ENCODE peak calls at places on chromosomes 1 and 21, in nine cellular contexts. S is heart left ventricle, Y is keratinocyte, J is lower lobe of right lung, T is lung, O is hepatocyte, K is substantia nigra, Q is GM23338, H is brain microvascular endothelial cell. L is an unnamed sample.

GRCh38 chr1:156479093-156480014 is 21.2 kb downstream of the MEF2D start:
- DNase-seq in J (no peak), O (no peak), K (no peak), Y (no peak), S (no peak), T (no peak), H (no peak), Q (no peak), L (no peak)

GRCh38 chr1:40241372-40241771 is 6.4 kb upstream of the TMCO2 start:
- DNase-seq in S (no peak), H (no peak), J (no peak), Y (no peak), K (no peak), Q (no peak), T (no peak), O (no peak), L (no peak)

GRCh38 chr1:115084902-115085505 is 4.3 kb downstream of the TSPAN2 start:
- DNase-seq in J (no peak), O (no peak), S (peak), T (no peak), Y (no peak), K (no peak), H (no peak), Q (no peak), L (no peak)

GRCh38 chr1:64967381-64967780 is 1.0 kb upstream of the JAK1 start:
- DNase-seq in O (no peak), J (no peak), K (no peak), T (no peak), S (no peak), H (no peak), Q (no peak), Y (no peak), L (no peak)

GRCh38 chr1:183792300-183792699 is 12.6 kb upstream of the RGL1 start:
- DNase-seq in Q (no peak), J (no peak), O (no peak), Y (no peak), T (no peak), K (no peak), H (no peak), S (no peak), L (no peak)

GRCh38 chr1:5765997-5766913 is 226.0 kb downstream of the NPHP4 start:
- DNase-seq in Q (no peak), Y (no peak), T (no peak), O (no peak), S (no peak), H (no peak), K (no peak), J (no peak), L (no peak)

GRCh38 chr1:228343211-228343661 is 63.4 kb downstream of the TRIM11 start:
- DNase-seq in O (no peak), Y (no peak), T (no peak), Q (no peak), J (peak), H (no peak), S (no peak), K (no peak), L (no peak)

GRCh38 chr1:157575744-157576143 is 22.1 kb downstream of the FCRL4 start:
- DNase-seq in H (no peak), J (no peak), Q (no peak), Y (no peak), K (no peak), T (no peak), S (no peak), O (no peak), L (no peak)

GRCh38 chr1:39213511-39214002 is 9.1 kb downstream of the MACF1 start:
- DNase-seq in S (no peak), K (no peak), T (no peak), H (peak), Q (no peak), J (no peak), O (peak), Y (no peak), L (no peak)

GRCh38 chr1:209886219-209886536 is 51.8 kb upstream of the SYT14 start:
- DNase-seq in Y (no peak), J (no peak), S (no peak), H (no peak), K (no peak), T (no peak), Q (no peak), O (no peak), L (no peak)

GRCh38 chr1:176605151-176605550 is 142.2 kb downstream of the PAPPA2 start:
- DNase-seq in H (no peak), T (no peak), Q (no peak), O (no peak), K (no peak), Y (no peak), S (no peak), J (no peak), L (no peak)

GRCh38 chr21:34970566-34970965 is 78.5 kb downstream of the RUNX1 start:
- DNase-seq in Y (no peak), S (no peak), K (no peak), T (no peak), O (no peak), Q (no peak), H (no peak), J (no peak), L (no peak)

GRCh38 chr1:150268342-150268705 is 492 bp downstream of the APH1A start:
- DNase-seq in S (peak), T (no peak), H (no peak), Q (no peak), Y (no peak), K (no peak), J (peak), O (peak), L (peak)

GRCh38 chr1:104780470-104781078 is 1030.9 kb downstream of the AMY1C start:
- DNase-seq in S (no peak), O (peak), Q (peak), J (no peak), T (no peak), H (peak), Y (no peak), K (no peak), L (no peak)

GRCh38 chr21:33362044-33362555 is 37.3 kb downstream of the IFNAR1 start:
- DNase-seq in Y (no peak), J (no peak), O (peak), S (no peak), T (peak), K (no peak), H (no peak), Q (peak), L (no peak)

GRCh38 chr1:210332719-210333398 is 4.2 kb downstream of the HHAT start:
- DNase-seq in S (no peak), K (no peak), J (no peak), O (no peak), Q (no peak), T (no peak), H (no peak), Y (no peak), L (no peak)

GRCh38 chr1:157775101-157775870 is 1.6 kb downstream of the FCRL2 start:
- DNase-seq in J (no peak), O (no peak), S (no peak), Y (no peak), H (no peak), K (no peak), T (no peak), Q (no peak), L (no peak)

GRCh38 chr1:183287191-183287675 is 101.2 kb downstream of the LAMC2 start:
- DNase-seq in Q (no peak), H (peak), K (no peak), J (no peak), S (peak), T (no peak), O (peak), Y (no peak), L (no peak)

GRCh38 chr1:166167395-166167922 is 658 bp upstream of the FAM78B start:
- DNase-seq in J (no peak), S (no peak), Y (no peak), H (no peak), Q (peak), T (no peak), O (no peak), K (no peak), L (no peak)

GRCh38 chr1:23159963-23160877 is 8.4 kb downstream of the LUZP1 start:
- DNase-seq in S (no peak), Q (no peak), T (no peak), H (no peak), Y (no peak), K (no peak), O (peak), J (no peak), L (no peak)

GRCh38 chr1:178362784-178363183 is 134.0 kb downstream of the CLEC20A start:
- DNase-seq in Q (no peak), S (no peak), Y (no peak), J (no peak), O (no peak), K (no peak), H (peak), T (no peak), L (no peak)

GRCh38 chr1:178713270-178713669 is 11.8 kb upstream of the RALGPS2 start:
- DNase-seq in H (no peak), Y (no peak), O (no peak), Q (no peak), T (no peak), K (no peak), S (no peak), J (no peak), L (no peak)

GRCh38 chr21:32367158-32367557 is 25.7 kb downstream of the URB1 start:
- DNase-seq in T (no peak), O (no peak), Y (no peak), H (no peak), S (no peak), K (no peak), J (no peak), Q (no peak), L (no peak)

GRCh38 chr1:204085876-204086275 is 13.0 kb downstream of the SOX13 start:
- DNase-seq in H (no peak), Y (no peak), Q (no peak), O (no peak), J (no peak), S (no peak), K (no peak), T (no peak), L (no peak)

GRCh38 chr1:236018885-236019453 is 45.9 kb downstream of the NID1 start:
- DNase-seq in O (peak), S (peak), J (no peak), H (no peak), Q (no peak), T (peak), Y (no peak), K (no peak), L (no peak)

GRCh38 chr21:44767834-44768831 is 33.5 kb downstream of the UBE2G2 start:
- DNase-seq in Q (peak), T (no peak), O (no peak), Y (no peak), H (no peak), S (no peak), K (no peak), J (no peak), L (no peak)

GRCh38 chr1:244234009-244234643 is 183.0 kb downstream of the ZBTB18 start:
- DNase-seq in Y (no peak), J (no peak), T (no peak), K (no peak), Q (peak), S (no peak), O (no peak), H (no peak), L (no peak)

GRCh38 chr1:202101182-202101581 is 21.5 kb upstream of the GPR37L1 start:
- DNase-seq in T (no peak), J (no peak), S (no peak), O (no peak), Q (no peak), K (no peak), Y (no peak), H (no peak), L (no peak)

GRCh38 chr1:236615399-236616148 is 11.3 kb upstream of the HEATR1 start:
- DNase-seq in T (no peak), H (no peak), J (no peak), Y (no peak), Q (no peak), K (no peak), S (no peak), O (no peak), L (no peak)

GRCh38 chr21:44443891-44444285 is 11.4 kb upstream of the LRRC3 start:
- DNase-seq in H (no peak), Y (no peak), O (no peak), J (peak), Q (no peak), S (no peak), K (no peak), T (no peak), L (no peak)

GRCh38 chr21:37253991-37254390 is 13.1 kb downstream of the VPS26C start:
- DNase-seq in O (no peak), T (no peak), J (no peak), Q (no peak), K (no peak), Y (no peak), H (no peak), S (no peak), L (no peak)

GRCh38 chr21:45104560-45104959 is 30.2 kb downstream of the ADARB1 start:
- DNase-seq in O (no peak), H (no peak), T (no peak), S (peak), J (no peak), Q (no peak), Y (no peak), K (no peak), L (no peak)

GRCh38 chr1:41658444-41659158 is 174.1 kb upstream of the EDN2 start:
- DNase-seq in Y (no peak), K (no peak), H (no peak), O (no peak), T (no peak), J (peak), S (no peak), Q (no peak), L (no peak)

GRCh38 chr21:14531927-14532326 is 14.2 kb downstream of the SAMSN1 start:
- DNase-seq in Y (no peak), J (no peak), T (no peak), K (no peak), O (no peak), S (no peak), H (no peak), Q (no peak), L (no peak)

GRCh38 chr1:178938281-178938958 is 67.5 kb upstream of the ANGPTL1 start:
- DNase-seq in Q (no peak), T (peak), O (no peak), S (no peak), J (no peak), Y (no peak), K (no peak), H (no peak), L (no peak)

GRCh38 chr1:56477164-56478111 is 101.9 kb downstream of the PLPP3 start:
- DNase-seq in Q (peak), J (peak), S (peak), K (peak), O (peak), T (peak), H (peak), Y (no peak), L (peak)

GRCh38 chr1:10678852-10679251 is 117.6 kb downstream of the CASZ1 start:
- DNase-seq in O (no peak), Y (no peak), Q (no peak), S (no peak), T (no peak), J (no peak), H (no peak), K (no peak), L (no peak)

GRCh38 chr1:10677508-10678364 is 118.7 kb downstream of the CASZ1 start:
- DNase-seq in T (no peak), H (no peak), Y (no peak), O (peak), K (no peak), J (no peak), S (peak), Q (peak), L (no peak)

GRCh38 chr1:10675813-10676212 is 120.6 kb downstream of the CASZ1 start:
- DNase-seq in Q (no peak), O (no peak), T (no peak), K (no peak), H (no peak), S (no peak), J (no peak), Y (no peak), L (no peak)

GRCh38 chr1:10678395-10678794 is 118.1 kb downstream of the CASZ1 start:
- DNase-seq in Q (no peak), S (no peak), J (no peak), O (no peak), H (no peak), K (no peak), T (no peak), Y (no peak), L (no peak)

GRCh38 chr1:10676987-10677386 is 119.5 kb downstream of the CASZ1 start:
- DNase-seq in J (no peak), H (no peak), Y (no peak), K (no peak), S (no peak), T (no peak), O (no peak), Q (no peak), L (no peak)
- H3K27ac ChIP-seq in J (peak), H (no peak), Y (no peak), K (no peak), S (peak), T (peak), O (no peak), Q (no peak), L (no peak)

GRCh38 chr1:17216078-17216477 is 11.2 kb downstream of the PADI1 start:
- DNase-seq in S (no peak), J (no peak), Q (no peak), O (no peak), Y (no peak), T (no peak), K (no peak), H (no peak), L (no peak)
- H3K27ac ChIP-seq in S (no peak), J (no peak), Q (no peak), O (no peak), Y (no peak), T (no peak), K (no peak), H (no peak), L (no peak)

DNA sequence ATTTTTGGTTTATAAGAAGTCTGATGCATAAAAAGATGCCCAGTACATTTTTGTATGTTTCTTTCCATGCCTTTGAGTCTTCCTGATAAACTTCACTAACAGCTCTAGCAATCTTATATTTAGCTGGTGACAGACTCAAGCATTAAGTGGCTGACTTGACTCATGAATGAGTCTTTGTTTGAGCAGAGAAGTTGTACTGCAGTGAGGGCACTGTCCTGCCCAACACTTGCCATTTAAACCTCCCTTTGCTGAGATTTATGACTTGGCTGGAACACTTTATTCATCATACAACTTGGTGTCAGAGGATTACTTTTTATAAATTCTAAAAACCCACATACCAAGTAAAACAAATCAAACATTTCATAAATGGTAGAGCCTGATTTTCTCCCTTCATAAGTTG is 14.6 kb upstream of the CAMSAP2 start:
- DNase-seq in K (no peak), Q (no peak), O (no peak), Y (no peak), S (no peak), H (no peak), T (no peak), J (no peak), L (peak)
- H3K27ac ChIP-seq in K (no peak), Q (no peak), O (no peak), Y (no peak), S (no peak), H (no peak), T (no peak), J (no peak), L (no peak)

DNA sequence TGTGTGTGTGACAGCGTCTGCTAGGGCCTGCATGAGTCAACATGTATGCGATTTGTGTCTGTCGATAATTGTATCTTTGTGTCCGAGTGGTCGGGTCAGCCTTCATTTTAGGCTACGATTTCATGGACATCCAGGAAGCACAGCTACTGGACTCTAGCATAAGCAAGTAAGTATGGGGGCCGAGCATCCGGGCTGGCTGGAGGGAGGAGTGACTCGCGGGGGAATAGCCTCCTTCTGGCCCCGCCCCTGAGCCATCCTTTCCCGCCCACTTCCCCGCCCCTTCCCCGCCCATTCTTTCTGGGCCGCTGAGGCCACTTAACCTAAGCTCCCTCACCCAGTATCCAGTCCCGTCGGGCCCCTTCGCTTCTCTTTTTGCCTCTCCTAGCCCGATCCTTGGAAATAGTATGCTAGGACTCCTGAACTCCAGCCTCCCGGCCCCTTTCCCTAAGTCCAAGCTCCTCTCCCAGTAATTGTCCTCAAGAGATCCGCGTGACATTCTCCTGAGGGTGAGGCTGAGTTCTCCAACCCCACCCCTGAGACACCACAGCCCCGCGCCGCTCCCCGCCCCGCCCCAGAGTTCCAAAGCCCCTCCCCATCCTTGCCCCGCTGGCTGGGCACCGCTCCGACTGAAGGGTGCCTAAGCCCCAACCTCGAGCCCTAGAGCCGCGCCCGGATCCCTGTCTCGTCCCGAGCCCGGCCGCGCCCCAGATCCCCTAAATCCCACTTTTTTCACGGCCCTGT is 1.2 kb downstream of the MAP3K6 start:
- DNase-seq in O (peak), H (peak), S (peak), K (peak), J (peak), Y (no peak), Q (peak), T (peak), L (peak)
- H3K27ac ChIP-seq in O (peak), H (peak), S (peak), K (peak), J (peak), Y (peak), Q (no peak), T (peak), L (peak)

DNA sequence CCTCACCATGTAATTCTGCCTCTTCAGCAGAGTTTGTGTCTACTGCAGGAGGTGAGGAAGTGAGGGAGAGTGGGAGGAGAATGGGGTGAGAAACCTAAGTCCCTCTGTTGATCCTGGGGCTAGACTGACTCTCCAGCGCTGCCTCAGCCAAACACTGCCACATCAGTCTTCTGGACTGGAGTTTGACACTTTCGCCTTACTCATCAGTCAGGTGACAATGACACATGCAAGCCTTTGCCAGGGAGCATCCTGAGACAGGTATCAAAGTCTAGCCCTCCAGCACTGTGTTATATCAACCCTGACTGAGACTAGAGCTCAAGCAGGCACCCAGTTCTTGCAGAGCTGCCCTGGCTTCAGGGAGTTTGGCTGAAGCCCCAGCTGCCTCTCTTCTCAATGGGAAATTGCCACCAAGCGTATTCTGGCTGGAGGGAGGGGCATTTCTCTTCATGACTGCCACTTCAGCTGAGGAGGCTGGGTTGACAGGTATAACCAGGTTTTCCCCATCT is 33.3 kb upstream of the SUCO start:
- DNase-seq in K (no peak), Q (no peak), T (peak), Y (no peak), O (peak), S (no peak), J (peak), H (peak), L (no peak)
- H3K27ac ChIP-seq in K (no peak), Q (no peak), T (no peak), Y (no peak), O (peak), S (no peak), J (no peak), H (no peak), L (no peak)